ENCODE peak calls at places on chromosomes 7 and 10, in five cellular contexts. One of them, this sample, is unnamed.

GRCh38 chr7:138890782-138891445 is 90.3 kb downstream of the KIAA1549 start:
- DNase-seq in cardiac fibroblast: peak
- DNase-seq in foreskin fibroblast: peak
- DNase-seq in Panc1: peak
- DNase-seq in fibroblast of pulmonary artery: peak
- DNase-seq in this sample: peak

GRCh38 chr7:20744913-20745587 is 41.6 kb downstream of the SP8 start:
- DNase-seq in Panc1: no peak
- DNase-seq in fibroblast of pulmonary artery: no peak
- DNase-seq in cardiac fibroblast: no peak
- DNase-seq in foreskin fibroblast: no peak
- DNase-seq in this sample: no peak

GRCh38 chr7:22854158-22855048 is 31.8 kb upstream of the TOMM7 start:
- DNase-seq in Panc1: no peak
- DNase-seq in foreskin fibroblast: peak
- DNase-seq in cardiac fibroblast: peak
- DNase-seq in fibroblast of pulmonary artery: peak
- DNase-seq in this sample: peak

GRCh38 chr7:67371429-67372305 is 375.0 kb downstream of the TYW1 start:
- DNase-seq in Panc1: peak
- DNase-seq in cardiac fibroblast: peak
- DNase-seq in fibroblast of pulmonary artery: peak
- DNase-seq in foreskin fibroblast: peak
- DNase-seq in this sample: peak

GRCh38 chr7:130910949-130911944 is 177.2 kb upstream of the KLF14 start:
- DNase-seq in fibroblast of pulmonary artery: peak
- DNase-seq in cardiac fibroblast: peak
- DNase-seq in foreskin fibroblast: peak
- DNase-seq in Panc1: peak
- DNase-seq in this sample: no peak

GRCh38 chr7:30612658-30613265 is 18.1 kb downstream of the GARS1 start:
- DNase-seq in fibroblast of pulmonary artery: peak
- DNase-seq in cardiac fibroblast: no peak
- DNase-seq in foreskin fibroblast: peak
- DNase-seq in Panc1: no peak
- DNase-seq in this sample: no peak

GRCh38 chr7:29723599-29723998 is 82.7 kb upstream of the WIPF3 start:
- DNase-seq in cardiac fibroblast: peak
- DNase-seq in foreskin fibroblast: peak
- DNase-seq in Panc1: peak
- DNase-seq in fibroblast of pulmonary artery: peak
- DNase-seq in this sample: peak

GRCh38 chr10:88377510-88377909 is 205.6 kb downstream of the RNLS start:
- DNase-seq in cardiac fibroblast: no peak
- DNase-seq in fibroblast of pulmonary artery: no peak
- DNase-seq in Panc1: no peak
- DNase-seq in foreskin fibroblast: peak
- DNase-seq in this sample: no peak

GRCh38 chr7:111392976-111393762 is 169.1 kb downstream of the IMMP2L start:
- DNase-seq in cardiac fibroblast: peak
- DNase-seq in foreskin fibroblast: no peak
- DNase-seq in fibroblast of pulmonary artery: peak
- DNase-seq in Panc1: no peak
- DNase-seq in this sample: no peak

GRCh38 chr10:121426307-121426706 is 171.9 kb downstream of the FGFR2 start:
- DNase-seq in foreskin fibroblast: no peak
- DNase-seq in fibroblast of pulmonary artery: no peak
- DNase-seq in Panc1: no peak
- DNase-seq in cardiac fibroblast: no peak
- DNase-seq in this sample: no peak

GRCh38 chr10:99533496-99534455 is 1.0 kb downstream of the NKX2-3 start:
- DNase-seq in Panc1: no peak
- DNase-seq in cardiac fibroblast: no peak
- DNase-seq in fibroblast of pulmonary artery: no peak
- DNase-seq in foreskin fibroblast: no peak
- DNase-seq in this sample: no peak

GRCh38 chr10:21758671-21759070 is 224.6 kb downstream of the MLLT10 start:
- DNase-seq in foreskin fibroblast: no peak
- DNase-seq in cardiac fibroblast: no peak
- DNase-seq in Panc1: no peak
- DNase-seq in fibroblast of pulmonary artery: no peak
- DNase-seq in this sample: no peak

GRCh38 chr10:124003070-124003419 is 90.4 kb downstream of the CHST15 start:
- DNase-seq in Panc1: no peak
- DNase-seq in cardiac fibroblast: no peak
- DNase-seq in fibroblast of pulmonary artery: no peak
- DNase-seq in foreskin fibroblast: no peak
- DNase-seq in this sample: no peak

GRCh38 chr10:32239770-32240169 is 107.2 kb downstream of the EPC1 start:
- DNase-seq in Panc1: no peak
- DNase-seq in cardiac fibroblast: peak
- DNase-seq in foreskin fibroblast: peak
- DNase-seq in fibroblast of pulmonary artery: peak
- DNase-seq in this sample: no peak

GRCh38 chr7:119132439-119132838 is 907.9 kb downstream of the ANKRD7 start:
- DNase-seq in Panc1: no peak
- DNase-seq in cardiac fibroblast: no peak
- DNase-seq in fibroblast of pulmonary artery: no peak
- DNase-seq in foreskin fibroblast: no peak
- DNase-seq in this sample: no peak

GRCh38 chr7:112157072-112157471 is 49.1 kb downstream of the DOCK4 start:
- DNase-seq in cardiac fibroblast: peak
- DNase-seq in Panc1: no peak
- DNase-seq in foreskin fibroblast: peak
- DNase-seq in fibroblast of pulmonary artery: peak
- DNase-seq in this sample: no peak

GRCh38 chr10:93384006-93384405 is 98.1 kb downstream of the MYOF start:
- DNase-seq in fibroblast of pulmonary artery: no peak
- DNase-seq in foreskin fibroblast: no peak
- DNase-seq in Panc1: no peak
- DNase-seq in cardiac fibroblast: no peak
- DNase-seq in this sample: no peak

GRCh38 chr7:44066494-44067063 is 1.2 kb upstream of the PGAM2 start:
- DNase-seq in cardiac fibroblast: no peak
- DNase-seq in foreskin fibroblast: no peak
- DNase-seq in fibroblast of pulmonary artery: no peak
- DNase-seq in Panc1: no peak
- DNase-seq in this sample: no peak

GRCh38 chr7:44629825-44630580 is 23.6 kb downstream of the OGDH start:
- DNase-seq in Panc1: no peak
- DNase-seq in cardiac fibroblast: no peak
- DNase-seq in fibroblast of pulmonary artery: no peak
- DNase-seq in foreskin fibroblast: no peak
- DNase-seq in this sample: no peak

GRCh38 chr7:125857606-125858005 is 928.0 kb upstream of the POT1 start:
- DNase-seq in fibroblast of pulmonary artery: no peak
- DNase-seq in cardiac fibroblast: no peak
- DNase-seq in foreskin fibroblast: no peak
- DNase-seq in Panc1: no peak
- DNase-seq in this sample: no peak

GRCh38 chr7:142669074-142669654 is 80.1 kb upstream of the PRSS1 start:
- DNase-seq in foreskin fibroblast: peak
- DNase-seq in fibroblast of pulmonary artery: peak
- DNase-seq in cardiac fibroblast: peak
- DNase-seq in Panc1: no peak
- DNase-seq in this sample: no peak

GRCh38 chr7:151706568-151707469 is 170.1 kb downstream of the PRKAG2 start:
- DNase-seq in Panc1: no peak
- DNase-seq in foreskin fibroblast: peak
- DNase-seq in fibroblast of pulmonary artery: peak
- DNase-seq in cardiac fibroblast: peak
- DNase-seq in this sample: no peak

GRCh38 chr7:151705744-151706567 is 171.0 kb downstream of the PRKAG2 start:
- DNase-seq in cardiac fibroblast: peak
- DNase-seq in fibroblast of pulmonary artery: peak
- DNase-seq in foreskin fibroblast: peak
- DNase-seq in Panc1: no peak
- DNase-seq in this sample: no peak

GRCh38 chr7:151709141-151710038 is 167.5 kb downstream of the PRKAG2 start:
- DNase-seq in cardiac fibroblast: no peak
- DNase-seq in Panc1: no peak
- DNase-seq in fibroblast of pulmonary artery: peak
- DNase-seq in foreskin fibroblast: no peak
- DNase-seq in this sample: no peak

GRCh38 chr7:151708610-151709009 is 168.3 kb downstream of the PRKAG2 start:
- DNase-seq in foreskin fibroblast: no peak
- DNase-seq in Panc1: no peak
- DNase-seq in fibroblast of pulmonary artery: no peak
- DNase-seq in cardiac fibroblast: no peak
- DNase-seq in this sample: no peak

DNA sequence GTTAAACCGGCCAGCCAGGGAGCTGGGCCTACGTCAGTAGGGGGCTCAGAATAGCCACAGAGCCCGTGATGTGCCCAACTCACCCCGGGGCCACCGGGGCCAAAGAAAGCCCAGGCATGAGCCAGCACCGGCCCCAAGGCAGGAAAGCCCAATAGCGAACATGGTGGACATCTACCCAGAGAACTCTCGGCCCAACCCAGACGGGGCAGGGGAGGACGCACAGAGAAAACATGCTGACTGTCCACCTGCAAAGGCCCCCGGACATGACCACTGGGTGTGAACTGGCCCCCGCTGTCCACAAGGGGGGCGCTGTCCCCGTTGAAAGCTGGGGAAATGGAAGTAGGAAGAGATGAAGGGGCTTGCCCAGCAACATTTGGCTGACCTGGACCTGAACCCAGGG is 169.2 kb downstream of the PRKAG2 start:
- DNase-seq in Panc1: no peak
- DNase-seq in foreskin fibroblast: no peak
- DNase-seq in fibroblast of pulmonary artery: no peak
- DNase-seq in cardiac fibroblast: no peak
- DNase-seq in this sample: no peak
- TF ChIP-seq CTCF in Panc1: no peak
- TF ChIP-seq CTCF in foreskin fibroblast: no peak
- TF ChIP-seq CTCF in fibroblast of pulmonary artery: no peak
- TF ChIP-seq CTCF in cardiac fibroblast: no peak
- TF ChIP-seq CTCF in this sample: no peak

GRCh38 chr10:78966844-78967488 is 101.8 kb upstream of the ZMIZ1 start:
- DNase-seq in cardiac fibroblast: no peak
- DNase-seq in foreskin fibroblast: no peak
- DNase-seq in Panc1: no peak
- DNase-seq in fibroblast of pulmonary artery: no peak
- DNase-seq in this sample: no peak

GRCh38 chr10:78964274-78964951 is 104.4 kb upstream of the ZMIZ1 start:
- DNase-seq in Panc1: no peak
- DNase-seq in fibroblast of pulmonary artery: no peak
- DNase-seq in foreskin fibroblast: no peak
- DNase-seq in cardiac fibroblast: no peak
- DNase-seq in this sample: no peak

GRCh38 chr10:78966182-78966787 is 102.5 kb upstream of the ZMIZ1 start:
- DNase-seq in Panc1: no peak
- DNase-seq in fibroblast of pulmonary artery: no peak
- DNase-seq in cardiac fibroblast: no peak
- DNase-seq in foreskin fibroblast: no peak
- DNase-seq in this sample: no peak

GRCh38 chr10:78963074-78964034 is 105.4 kb upstream of the ZMIZ1 start:
- DNase-seq in cardiac fibroblast: no peak
- DNase-seq in Panc1: no peak
- DNase-seq in fibroblast of pulmonary artery: no peak
- DNase-seq in foreskin fibroblast: peak
- DNase-seq in this sample: no peak

GRCh38 chr10:78964952-78965633 is 103.7 kb upstream of the ZMIZ1 start:
- DNase-seq in foreskin fibroblast: no peak
- DNase-seq in cardiac fibroblast: peak
- DNase-seq in fibroblast of pulmonary artery: no peak
- DNase-seq in Panc1: peak
- DNase-seq in this sample: no peak
- TF ChIP-seq CTCF in foreskin fibroblast: no peak
- TF ChIP-seq CTCF in cardiac fibroblast: no peak
- TF ChIP-seq CTCF in fibroblast of pulmonary artery: no peak
- TF ChIP-seq CTCF in Panc1: no peak
- TF ChIP-seq CTCF in this sample: no peak

GRCh38 chr10:84026821-84027257 is 112.5 kb upstream of the GHITM start:
- DNase-seq in fibroblast of pulmonary artery: peak
- DNase-seq in foreskin fibroblast: peak
- DNase-seq in Panc1: peak
- DNase-seq in cardiac fibroblast: peak
- DNase-seq in this sample: no peak
- TF ChIP-seq CTCF in fibroblast of pulmonary artery: peak
- TF ChIP-seq CTCF in foreskin fibroblast: peak
- TF ChIP-seq CTCF in Panc1: peak
- TF ChIP-seq CTCF in cardiac fibroblast: peak
- TF ChIP-seq CTCF in this sample: peak

GRCh38 chr7:133114519-133114918 is 32.6 kb upstream of the CHCHD3 start:
- DNase-seq in foreskin fibroblast: no peak
- DNase-seq in cardiac fibroblast: no peak
- DNase-seq in Panc1: no peak
- DNase-seq in fibroblast of pulmonary artery: no peak
- DNase-seq in this sample: no peak

GRCh38 chr7:133112976-133113375 is 31.1 kb upstream of the CHCHD3 start:
- DNase-seq in cardiac fibroblast: no peak
- DNase-seq in Panc1: no peak
- DNase-seq in foreskin fibroblast: no peak
- DNase-seq in fibroblast of pulmonary artery: no peak
- DNase-seq in this sample: no peak

GRCh38 chr7:133109816-133110215 is 27.9 kb upstream of the CHCHD3 start:
- DNase-seq in cardiac fibroblast: no peak
- DNase-seq in foreskin fibroblast: no peak
- DNase-seq in Panc1: no peak
- DNase-seq in fibroblast of pulmonary artery: no peak
- DNase-seq in this sample: no peak

GRCh38 chr7:133112335-133112734 is 30.4 kb upstream of the CHCHD3 start:
- DNase-seq in foreskin fibroblast: no peak
- DNase-seq in fibroblast of pulmonary artery: no peak
- DNase-seq in Panc1: no peak
- DNase-seq in cardiac fibroblast: no peak
- DNase-seq in this sample: no peak

DNA sequence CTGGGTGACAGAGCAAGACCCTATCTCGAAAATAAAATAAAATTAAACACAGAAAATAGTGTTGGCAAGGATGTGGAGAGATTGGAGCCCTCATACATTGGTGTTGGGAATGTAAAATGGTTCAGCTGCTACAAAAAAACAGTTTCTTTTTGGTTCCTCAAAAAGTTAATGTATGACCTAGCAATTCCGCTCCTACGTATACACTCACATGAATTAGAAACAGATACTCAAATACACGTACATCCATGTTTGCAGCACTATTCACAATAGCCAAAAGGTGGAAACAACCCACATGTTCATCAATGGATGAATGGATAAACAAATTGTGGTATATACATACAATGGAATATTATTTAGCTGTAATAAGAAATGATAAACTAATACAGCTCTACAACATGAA is 28.4 kb upstream of the CHCHD3 start:
- DNase-seq in cardiac fibroblast: no peak
- DNase-seq in fibroblast of pulmonary artery: no peak
- DNase-seq in Panc1: no peak
- DNase-seq in foreskin fibroblast: no peak
- DNase-seq in this sample: no peak
- TF ChIP-seq CTCF in cardiac fibroblast: no peak
- TF ChIP-seq CTCF in fibroblast of pulmonary artery: no peak
- TF ChIP-seq CTCF in Panc1: no peak
- TF ChIP-seq CTCF in foreskin fibroblast: no peak
- TF ChIP-seq CTCF in this sample: no peak

GRCh38 chr10:129607607-129608006 is 140.6 kb downstream of the MGMT start:
- DNase-seq in foreskin fibroblast: no peak
- DNase-seq in Panc1: no peak
- DNase-seq in cardiac fibroblast: no peak
- DNase-seq in fibroblast of pulmonary artery: no peak
- DNase-seq in this sample: no peak
- TF ChIP-seq CTCF in foreskin fibroblast: no peak
- TF ChIP-seq CTCF in Panc1: no peak
- TF ChIP-seq CTCF in cardiac fibroblast: no peak
- TF ChIP-seq CTCF in fibroblast of pulmonary artery: no peak
- TF ChIP-seq CTCF in this sample: no peak

GRCh38 chr7:46485481-46486065 is 564.5 kb upstream of the IGFBP3 start:
- DNase-seq in foreskin fibroblast: peak
- DNase-seq in fibroblast of pulmonary artery: peak
- DNase-seq in Panc1: no peak
- DNase-seq in cardiac fibroblast: peak
- DNase-seq in this sample: no peak
- TF ChIP-seq CTCF in foreskin fibroblast: peak
- TF ChIP-seq CTCF in fibroblast of pulmonary artery: peak
- TF ChIP-seq CTCF in Panc1: no peak
- TF ChIP-seq CTCF in cardiac fibroblast: peak
- TF ChIP-seq CTCF in this sample: no peak